ENCODE peak calls at places on chromosomes 2 and 18, in seven cellular contexts. One of them, this sample, is unnamed.

GRCh38 chr2:239165206-239165831 is 235.5 kb downstream of the HDAC4 start:
- DNase-seq in tibial artery: peak; percentile 50
- DNase-seq in stimulated activated CD8-positive, alpha-beta memory T cell treated with anti-CD3 and anti-CD28 coated beads, Interleukin-4, amount 100 ng/mL, for 1 hour: no peak
- DNase-seq in COR-L47: no peak
- DNase-seq in amygdala: no peak
- DNase-seq in RPMI8226: no peak
- DNase-seq in cortex of kidney: no peak
- DNase-seq in this sample: no peak

GRCh38 chr2:222671259-222672067 is at the start of gene MOGAT1:
- DNase-seq in tibial artery: peak; percentile 69
- DNase-seq in stimulated activated CD8-positive, alpha-beta memory T cell treated with anti-CD3 and anti-CD28 coated beads, Interleukin-4, amount 100 ng/mL, for 1 hour: no peak
- DNase-seq in COR-L47: peak; percentile 37
- DNase-seq in amygdala: no peak
- DNase-seq in RPMI8226: peak; percentile 4
- DNase-seq in cortex of kidney: no peak
- DNase-seq in this sample: peak; percentile 46

GRCh38 chr2:10947005-10947440 is 35.3 kb downstream of the KCNF1 start:
- DNase-seq in tibial artery: no peak
- DNase-seq in stimulated activated CD8-positive, alpha-beta memory T cell treated with anti-CD3 and anti-CD28 coated beads, Interleukin-4, amount 100 ng/mL, for 1 hour: no peak
- DNase-seq in COR-L47: no peak
- DNase-seq in amygdala: no peak
- DNase-seq in RPMI8226: no peak
- DNase-seq in cortex of kidney: no peak
- DNase-seq in this sample: no peak

GRCh38 chr2:43343573-43344304 is 117.3 kb upstream of the ZFP36L2 start:
- DNase-seq in tibial artery: peak; percentile 92
- DNase-seq in stimulated activated CD8-positive, alpha-beta memory T cell treated with anti-CD3 and anti-CD28 coated beads, Interleukin-4, amount 100 ng/mL, for 1 hour: no peak
- DNase-seq in COR-L47: no peak
- DNase-seq in amygdala: no peak
- DNase-seq in RPMI8226: no peak
- DNase-seq in cortex of kidney: no peak
- DNase-seq in this sample: no peak

GRCh38 chr2:217160978-217161973 is 301.4 kb upstream of the TNP1 start:
- DNase-seq in tibial artery: no peak
- DNase-seq in stimulated activated CD8-positive, alpha-beta memory T cell treated with anti-CD3 and anti-CD28 coated beads, Interleukin-4, amount 100 ng/mL, for 1 hour: no peak
- DNase-seq in COR-L47: no peak
- DNase-seq in amygdala: no peak
- DNase-seq in RPMI8226: no peak
- DNase-seq in cortex of kidney: no peak
- DNase-seq in this sample: no peak

GRCh38 chr2:118056165-118056534 is 32.1 kb upstream of the INSIG2 start:
- DNase-seq in tibial artery: no peak
- DNase-seq in stimulated activated CD8-positive, alpha-beta memory T cell treated with anti-CD3 and anti-CD28 coated beads, Interleukin-4, amount 100 ng/mL, for 1 hour: no peak
- DNase-seq in COR-L47: no peak
- DNase-seq in amygdala: peak; percentile 16
- DNase-seq in RPMI8226: peak; percentile 72
- DNase-seq in cortex of kidney: no peak
- DNase-seq in this sample: peak; percentile 21

GRCh38 chr18:46481048-46481846 is 175.8 kb downstream of the LOXHD1 start:
- DNase-seq in tibial artery: no peak
- DNase-seq in stimulated activated CD8-positive, alpha-beta memory T cell treated with anti-CD3 and anti-CD28 coated beads, Interleukin-4, amount 100 ng/mL, for 1 hour: no peak
- DNase-seq in COR-L47: peak; percentile 73
- DNase-seq in amygdala: no peak
- DNase-seq in RPMI8226: peak; percentile 72
- DNase-seq in cortex of kidney: no peak
- DNase-seq in this sample: no peak

GRCh38 chr2:38233231-38233983 is 143.7 kb downstream of the ATL2 start:
- DNase-seq in tibial artery: no peak
- DNase-seq in stimulated activated CD8-positive, alpha-beta memory T cell treated with anti-CD3 and anti-CD28 coated beads, Interleukin-4, amount 100 ng/mL, for 1 hour: no peak
- DNase-seq in COR-L47: no peak
- DNase-seq in amygdala: no peak
- DNase-seq in RPMI8226: no peak
- DNase-seq in cortex of kidney: no peak
- DNase-seq in this sample: no peak

GRCh38 chr2:145751634-145752033 is 1231.7 kb upstream of the ZEB2 start:
- DNase-seq in tibial artery: no peak
- DNase-seq in stimulated activated CD8-positive, alpha-beta memory T cell treated with anti-CD3 and anti-CD28 coated beads, Interleukin-4, amount 100 ng/mL, for 1 hour: no peak
- DNase-seq in COR-L47: no peak
- DNase-seq in amygdala: no peak
- DNase-seq in RPMI8226: no peak
- DNase-seq in cortex of kidney: no peak
- DNase-seq in this sample: no peak

GRCh38 chr2:120863661-120864320 is 128.1 kb downstream of the GLI2 start:
- DNase-seq in tibial artery: peak; percentile 77
- DNase-seq in stimulated activated CD8-positive, alpha-beta memory T cell treated with anti-CD3 and anti-CD28 coated beads, Interleukin-4, amount 100 ng/mL, for 1 hour: no peak
- DNase-seq in COR-L47: no peak
- DNase-seq in amygdala: no peak
- DNase-seq in RPMI8226: no peak
- DNase-seq in cortex of kidney: no peak
- DNase-seq in this sample: no peak

GRCh38 chr2:142875642-142876041 is 1.8 kb upstream of the KYNU start:
- DNase-seq in tibial artery: no peak
- DNase-seq in stimulated activated CD8-positive, alpha-beta memory T cell treated with anti-CD3 and anti-CD28 coated beads, Interleukin-4, amount 100 ng/mL, for 1 hour: no peak
- DNase-seq in COR-L47: no peak
- DNase-seq in amygdala: no peak
- DNase-seq in RPMI8226: no peak
- DNase-seq in cortex of kidney: no peak
- DNase-seq in this sample: no peak

GRCh38 chr2:66452917-66453316 is 18.0 kb downstream of the MEIS1 start:
- DNase-seq in tibial artery: no peak
- DNase-seq in stimulated activated CD8-positive, alpha-beta memory T cell treated with anti-CD3 and anti-CD28 coated beads, Interleukin-4, amount 100 ng/mL, for 1 hour: no peak
- DNase-seq in COR-L47: no peak
- DNase-seq in amygdala: no peak
- DNase-seq in RPMI8226: no peak
- DNase-seq in cortex of kidney: no peak
- DNase-seq in this sample: no peak

GRCh38 chr18:24063121-24063731 is 48.7 kb downstream of the TTC39C start:
- DNase-seq in tibial artery: no peak
- DNase-seq in stimulated activated CD8-positive, alpha-beta memory T cell treated with anti-CD3 and anti-CD28 coated beads, Interleukin-4, amount 100 ng/mL, for 1 hour: no peak
- DNase-seq in COR-L47: no peak
- DNase-seq in amygdala: no peak
- DNase-seq in RPMI8226: no peak
- DNase-seq in cortex of kidney: no peak
- DNase-seq in this sample: no peak

GRCh38 chr2:216389565-216389964 is 17.3 kb upstream of the MARCHF4 start:
- DNase-seq in tibial artery: no peak
- DNase-seq in stimulated activated CD8-positive, alpha-beta memory T cell treated with anti-CD3 and anti-CD28 coated beads, Interleukin-4, amount 100 ng/mL, for 1 hour: no peak
- DNase-seq in COR-L47: no peak
- DNase-seq in amygdala: no peak
- DNase-seq in RPMI8226: no peak
- DNase-seq in cortex of kidney: no peak
- DNase-seq in this sample: no peak

GRCh38 chr2:149483004-149483605 is 104.5 kb downstream of the MMADHC start:
- DNase-seq in tibial artery: no peak
- DNase-seq in stimulated activated CD8-positive, alpha-beta memory T cell treated with anti-CD3 and anti-CD28 coated beads, Interleukin-4, amount 100 ng/mL, for 1 hour: no peak
- DNase-seq in COR-L47: no peak
- DNase-seq in amygdala: no peak
- DNase-seq in RPMI8226: no peak
- DNase-seq in cortex of kidney: no peak
- DNase-seq in this sample: no peak

GRCh38 chr2:12861344-12861942 is 144.7 kb downstream of the TRIB2 start:
- DNase-seq in tibial artery: no peak
- DNase-seq in stimulated activated CD8-positive, alpha-beta memory T cell treated with anti-CD3 and anti-CD28 coated beads, Interleukin-4, amount 100 ng/mL, for 1 hour: no peak
- DNase-seq in COR-L47: no peak
- DNase-seq in amygdala: no peak
- DNase-seq in RPMI8226: no peak
- DNase-seq in cortex of kidney: no peak
- DNase-seq in this sample: no peak

GRCh38 chr2:31151501-31151900 is 13.3 kb upstream of the GALNT14 start:
- DNase-seq in tibial artery: no peak
- DNase-seq in stimulated activated CD8-positive, alpha-beta memory T cell treated with anti-CD3 and anti-CD28 coated beads, Interleukin-4, amount 100 ng/mL, for 1 hour: no peak
- DNase-seq in COR-L47: no peak
- DNase-seq in amygdala: no peak
- DNase-seq in RPMI8226: peak; percentile 41
- DNase-seq in cortex of kidney: no peak
- DNase-seq in this sample: no peak

GRCh38 chr18:74899554-74899953 is 301.9 kb downstream of the ZNF407 start:
- DNase-seq in tibial artery: no peak
- DNase-seq in stimulated activated CD8-positive, alpha-beta memory T cell treated with anti-CD3 and anti-CD28 coated beads, Interleukin-4, amount 100 ng/mL, for 1 hour: no peak
- DNase-seq in COR-L47: peak; percentile 99
- DNase-seq in amygdala: no peak
- DNase-seq in RPMI8226: no peak
- DNase-seq in cortex of kidney: no peak
- DNase-seq in this sample: no peak

GRCh38 chr18:48529796-48530195 is 9.0 kb upstream of the CTIF start:
- DNase-seq in tibial artery: no peak
- DNase-seq in stimulated activated CD8-positive, alpha-beta memory T cell treated with anti-CD3 and anti-CD28 coated beads, Interleukin-4, amount 100 ng/mL, for 1 hour: no peak
- DNase-seq in COR-L47: no peak
- DNase-seq in amygdala: no peak
- DNase-seq in RPMI8226: no peak
- DNase-seq in cortex of kidney: no peak
- DNase-seq in this sample: no peak